ENCODE peak calls at places on chromosome 14, in six cellular contexts. P is endothelial cell, K is fibroblast of gingiva, H is upper lobe of right lung, W is NCI-H82, B is GM06990. A is an unnamed sample.

GRCh38 chr14:23827100-23827892 is 126.3 kb upstream of the DHRS4 start:
- DNase-seq in K (no peak), H (no peak), P (no peak), W (no peak), B (no peak), A (no peak)

GRCh38 chr14:68967459-68967940 is 11.6 kb downstream of the ACTN1 start:
- DNase-seq in B (no peak), H (no peak), K (no peak), W (no peak), P (no peak), A (no peak)

GRCh38 chr14:91372680-91373495 is 44.7 kb downstream of the CCDC88C start:
- DNase-seq in H (no peak), P (no peak), W (no peak), B (peak), K (no peak), A (peak)

GRCh38 chr14:73059326-73059725 is 992 bp downstream of the RBM25 start:
- DNase-seq in P (no peak), K (peak), H (no peak), W (peak), B (no peak), A (no peak)

GRCh38 chr14:22668863-22669262 is 24.7 kb upstream of the OR6J1 start:
- DNase-seq in W (no peak), B (no peak), P (no peak), K (no peak), H (no peak), A (no peak)

GRCh38 chr14:29802211-29802610 is 125.4 kb downstream of the PRKD1 start:
- DNase-seq in H (no peak), K (no peak), P (no peak), B (no peak), W (no peak), A (no peak)

GRCh38 chr14:60197629-60198318 is 32.6 kb upstream of the DHRS7 start:
- DNase-seq in H (no peak), K (no peak), P (no peak), B (no peak), W (no peak), A (no peak)

GRCh38 chr14:88895116-88895515 is 70.7 kb downstream of the TTC8 start:
- DNase-seq in B (no peak), W (no peak), K (peak), H (no peak), P (no peak), A (peak)

GRCh38 chr14:101480747-101481530 is 80.4 kb upstream of the DIO3 start:
- DNase-seq in W (no peak), P (no peak), B (no peak), H (peak), K (peak), A (no peak)

GRCh38 chr14:53408175-53408879 is 255.2 kb upstream of the DDHD1 start:
- DNase-seq in K (no peak), B (no peak), P (no peak), H (no peak), W (no peak), A (no peak)

GRCh38 chr14:104337381-104337780 is 199.0 kb downstream of the KIF26A start:
- DNase-seq in W (no peak), H (no peak), K (no peak), P (no peak), B (no peak), A (no peak)

GRCh38 chr14:97776890-97777564 is 979.8 kb downstream of the VRK1 start:
- DNase-seq in H (no peak), K (no peak), B (no peak), W (no peak), P (no peak), A (no peak)

GRCh38 chr14:80426686-80427085 is 215.4 kb upstream of the DIO2 start:
- DNase-seq in B (no peak), H (no peak), K (peak), P (no peak), W (no peak), A (no peak)

GRCh38 chr14:65959563-65960024 is 526.6 kb upstream of the CCDC196 start:
- DNase-seq in W (no peak), B (no peak), P (no peak), K (no peak), H (no peak), A (no peak)

GRCh38 chr14:98769326-98769725 is 502.7 kb downstream of the BCL11B start:
- DNase-seq in B (no peak), K (no peak), W (no peak), H (no peak), P (no peak), A (no peak)

GRCh38 chr14:62914873-62915272 is 130.4 kb downstream of the KCNH5 start:
- DNase-seq in P (no peak), K (no peak), B (no peak), W (no peak), H (no peak), A (no peak)

GRCh38 chr14:54713364-54713763 is 146.4 kb downstream of the SAMD4A start:
- DNase-seq in H (no peak), W (no peak), P (no peak), K (peak), B (no peak), A (no peak)

GRCh38 chr14:54606631-54607133 is 39.8 kb downstream of the SAMD4A start:
- DNase-seq in P (no peak), H (no peak), K (peak), W (no peak), B (no peak), A (no peak)

GRCh38 chr14:58130121-58130782 is 21.8 kb downstream of the ARMH4 start:
- DNase-seq in H (no peak), K (no peak), W (no peak), B (no peak), P (no peak), A (no peak)

GRCh38 chr14:101239065-101239464 is 322.2 kb upstream of the DIO3 start:
- DNase-seq in H (no peak), B (no peak), K (no peak), P (no peak), W (no peak), A (no peak)

GRCh38 chr14:104750658-104751057 is 2.3 kb upstream of the SIVA1 start:
- DNase-seq in K (no peak), H (no peak), P (no peak), W (no peak), B (no peak), A (no peak)

GRCh38 chr14:89401241-89401640 is 15.8 kb downstream of the FOXN3 start:
- DNase-seq in P (no peak), W (no peak), B (no peak), K (no peak), H (no peak), A (no peak)

GRCh38 chr14:99255621-99256482 is 16.1 kb downstream of the BCL11B start:
- DNase-seq in K (no peak), B (no peak), P (no peak), W (no peak), H (no peak), A (no peak)

GRCh38 chr14:96192975-96193805 is 11.4 kb upstream of the BDKRB2 start:
- DNase-seq in W (no peak), B (no peak), H (no peak), K (no peak), P (no peak), A (peak)

GRCh38 chr14:23123419-23123818 is 4.4 kb upstream of the CEBPE start:
- DNase-seq in H (peak), P (no peak), B (no peak), W (peak), K (peak), A (peak)

GRCh38 chr14:76329150-76329881 is 46.6 kb upstream of the ESRRB start:
- DNase-seq in B (no peak), W (peak), H (peak), P (no peak), K (no peak), A (peak)

GRCh38 chr14:75831971-75832370 is 149.8 kb downstream of the TGFB3 start:
- DNase-seq in B (no peak), H (no peak), P (no peak), W (no peak), K (peak), A (peak)

GRCh38 chr14:90548455-90548854 is 151.6 kb downstream of the CALM1 start:
- DNase-seq in H (no peak), W (no peak), P (no peak), B (no peak), K (no peak), A (peak)

GRCh38 chr14:102826161-102826560 is 48.9 kb downstream of the TRAF3 start:
- DNase-seq in W (no peak), K (no peak), B (no peak), H (no peak), P (no peak), A (no peak)

GRCh38 chr14:36818794-36819384 is 157.2 kb downstream of the PAX9 start:
- DNase-seq in K (peak), W (no peak), B (no peak), H (no peak), P (no peak), A (no peak)

GRCh38 chr14:30298266-30298795 is 260.6 kb upstream of the G2E3 start:
- DNase-seq in B (no peak), P (no peak), H (no peak), W (no peak), K (no peak), A (no peak)

GRCh38 chr14:93033983-93034670 is 81.6 kb downstream of the ITPK1 start:
- DNase-seq in W (peak), K (no peak), H (no peak), B (peak), P (peak), A (no peak)

GRCh38 chr14:64724578-64724930 is 20.3 kb downstream of the PLEKHG3 start:
- DNase-seq in W (peak), P (no peak), B (no peak), K (no peak), H (no peak), A (no peak)